ENCODE peak calls at places on chromosomes 3 and 15, in five cellular contexts. One of them, this sample, is unnamed.

GRCh38 chr15:82862886-82863285 is 53.5 kb downstream of the WHAMM start:
- DNase-seq in IMR-90: no peak
- DNase-seq in K562: no peak
- DNase-seq in SK-N-SH: no peak
- DNase-seq in GM12878: no peak
- DNase-seq in this sample: no peak

GRCh38 chr15:31387483-31388118 is 61.0 kb downstream of the KLF13 start:
- DNase-seq in IMR-90: peak
- DNase-seq in K562: no peak
- DNase-seq in SK-N-SH: peak
- DNase-seq in GM12878: no peak
- DNase-seq in this sample: no peak

GRCh38 chr3:127706312-127706711 is 33.6 kb downstream of the ABTB1 start:
- DNase-seq in IMR-90: no peak
- DNase-seq in K562: no peak
- DNase-seq in SK-N-SH: no peak
- DNase-seq in GM12878: no peak
- DNase-seq in this sample: no peak

GRCh38 chr3:150786791-150787190 is 23.8 kb upstream of the SIAH2 start:
- DNase-seq in IMR-90: no peak
- DNase-seq in K562: no peak
- DNase-seq in SK-N-SH: no peak
- DNase-seq in GM12878: no peak
- DNase-seq in this sample: no peak

GRCh38 chr15:39265261-39265660 is 315.6 kb upstream of the THBS1 start:
- DNase-seq in IMR-90: no peak
- DNase-seq in K562: no peak
- DNase-seq in SK-N-SH: no peak
- DNase-seq in GM12878: no peak
- DNase-seq in this sample: no peak

GRCh38 chr15:36361351-36361870 is 218.0 kb upstream of the CDIN1 start:
- DNase-seq in IMR-90: peak
- DNase-seq in K562: no peak
- DNase-seq in SK-N-SH: no peak
- DNase-seq in GM12878: no peak
- DNase-seq in this sample: no peak

GRCh38 chr3:60552581-60552980 is 698.7 kb downstream of the FHIT start:
- DNase-seq in IMR-90: peak
- DNase-seq in K562: no peak
- DNase-seq in SK-N-SH: no peak
- DNase-seq in GM12878: no peak
- DNase-seq in this sample: no peak

GRCh38 chr15:90957105-90957790 is 2.6 kb downstream of the RCCD1 start:
- DNase-seq in IMR-90: peak
- DNase-seq in K562: no peak
- DNase-seq in SK-N-SH: peak
- DNase-seq in GM12878: no peak
- DNase-seq in this sample: no peak

GRCh38 chr15:27746556-27746955 is 352.6 kb downstream of the OCA2 start:
- DNase-seq in IMR-90: no peak
- DNase-seq in K562: no peak
- DNase-seq in SK-N-SH: no peak
- DNase-seq in GM12878: no peak
- DNase-seq in this sample: no peak

GRCh38 chr3:19757773-19758172 is 176.2 kb downstream of the EFHB start:
- DNase-seq in IMR-90: no peak
- DNase-seq in K562: no peak
- DNase-seq in SK-N-SH: no peak
- DNase-seq in GM12878: no peak
- DNase-seq in this sample: peak

GRCh38 chr3:179174898-179175297 is 26.7 kb downstream of the PIK3CA start:
- DNase-seq in IMR-90: no peak
- DNase-seq in K562: no peak
- DNase-seq in SK-N-SH: no peak
- DNase-seq in GM12878: no peak
- DNase-seq in this sample: no peak

GRCh38 chr15:70199601-70200000 is 101.9 kb upstream of the TLE3 start:
- DNase-seq in IMR-90: no peak
- DNase-seq in K562: no peak
- DNase-seq in SK-N-SH: peak
- DNase-seq in GM12878: no peak
- DNase-seq in this sample: no peak

GRCh38 chr3:64332461-64333350 is 107.4 kb upstream of the PRICKLE2 start:
- DNase-seq in IMR-90: peak
- DNase-seq in K562: no peak
- DNase-seq in SK-N-SH: no peak
- DNase-seq in GM12878: no peak
- DNase-seq in this sample: no peak

GRCh38 chr15:77060560-77060959 is 10.3 kb downstream of the TSPAN3 start:
- DNase-seq in IMR-90: peak
- DNase-seq in K562: no peak
- DNase-seq in SK-N-SH: no peak
- DNase-seq in GM12878: no peak
- DNase-seq in this sample: no peak

GRCh38 chr3:33001889-33002288 is 50.4 kb downstream of the CCR4 start:
- DNase-seq in IMR-90: no peak
- DNase-seq in K562: no peak
- DNase-seq in SK-N-SH: no peak
- DNase-seq in GM12878: no peak
- DNase-seq in this sample: no peak

GRCh38 chr3:189773056-189773455 is 141.9 kb downstream of the TP63 start:
- DNase-seq in IMR-90: peak
- DNase-seq in K562: no peak
- DNase-seq in SK-N-SH: no peak
- DNase-seq in GM12878: no peak
- DNase-seq in this sample: peak

GRCh38 chr3:145017959-145018358 is 1046.3 kb downstream of the DIPK2A start:
- DNase-seq in IMR-90: peak
- DNase-seq in K562: no peak
- DNase-seq in SK-N-SH: no peak
- DNase-seq in GM12878: no peak
- DNase-seq in this sample: no peak

DNA sequence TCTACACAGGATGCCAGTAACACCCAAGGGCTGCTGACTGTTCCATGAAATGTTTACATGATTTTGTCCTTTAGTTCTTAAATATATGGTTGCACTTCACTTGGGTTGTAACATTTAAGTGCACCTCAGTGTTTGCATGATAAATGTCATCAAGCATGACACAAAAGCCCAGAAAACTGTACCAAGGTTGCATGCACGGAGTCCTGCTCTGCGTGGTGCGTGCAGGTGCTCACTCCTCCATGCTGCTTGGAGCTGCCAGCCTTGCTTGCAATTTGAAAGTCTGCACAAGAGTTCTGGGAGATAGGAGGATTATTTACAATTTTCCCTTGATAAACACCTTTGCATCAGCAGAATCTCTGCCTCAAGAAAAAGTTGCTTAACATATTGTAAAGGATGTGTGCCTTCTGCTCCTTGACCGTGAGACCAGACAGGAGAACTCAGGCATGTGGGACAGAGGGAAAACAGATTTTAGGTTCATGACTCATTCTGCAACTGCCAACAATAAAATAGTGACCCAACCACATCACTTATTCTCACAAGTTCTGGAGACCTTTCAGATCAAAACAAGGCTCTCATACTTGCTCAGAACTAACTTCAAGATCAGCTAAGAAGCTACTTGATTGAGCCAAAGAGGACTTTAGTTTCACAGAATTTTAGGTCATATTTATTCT is 128.3 kb upstream of the ZBED2 start:
- DNase-seq in IMR-90: peak
- DNase-seq in K562: no peak
- DNase-seq in SK-N-SH: no peak
- DNase-seq in GM12878: no peak
- DNase-seq in this sample: no peak
- TF ChIP-seq RCOR1 in IMR-90: no peak
- TF ChIP-seq RCOR1 in K562: no peak
- TF ChIP-seq RCOR1 in SK-N-SH: no peak
- TF ChIP-seq RCOR1 in GM12878: no peak
- TF ChIP-seq RCOR1 in this sample: no peak

DNA sequence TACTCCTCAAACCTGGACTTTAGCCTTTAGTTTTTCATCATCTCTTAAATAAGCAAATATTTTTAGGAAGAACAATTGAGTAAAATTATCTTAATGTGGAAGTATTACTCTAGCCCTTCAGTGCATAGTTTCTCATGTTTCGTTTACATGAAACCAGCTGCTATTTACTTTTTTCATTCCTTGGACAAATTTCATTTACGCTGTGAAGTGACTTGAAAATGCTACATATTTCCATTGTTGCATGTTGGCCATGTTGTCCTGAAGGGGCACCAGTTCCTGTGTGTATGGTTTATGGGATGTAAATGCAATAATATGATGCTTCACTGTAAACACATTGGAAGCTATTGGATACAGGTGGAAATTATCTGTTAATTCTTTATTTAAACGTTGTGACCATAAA is 49.9 kb downstream of the SLC25A26 start:
- DNase-seq in IMR-90: peak
- DNase-seq in K562: no peak
- DNase-seq in SK-N-SH: no peak
- DNase-seq in GM12878: no peak
- DNase-seq in this sample: no peak
- TF ChIP-seq RCOR1 in IMR-90: no peak
- TF ChIP-seq RCOR1 in K562: no peak
- TF ChIP-seq RCOR1 in SK-N-SH: no peak
- TF ChIP-seq RCOR1 in GM12878: no peak
- TF ChIP-seq RCOR1 in this sample: no peak

DNA sequence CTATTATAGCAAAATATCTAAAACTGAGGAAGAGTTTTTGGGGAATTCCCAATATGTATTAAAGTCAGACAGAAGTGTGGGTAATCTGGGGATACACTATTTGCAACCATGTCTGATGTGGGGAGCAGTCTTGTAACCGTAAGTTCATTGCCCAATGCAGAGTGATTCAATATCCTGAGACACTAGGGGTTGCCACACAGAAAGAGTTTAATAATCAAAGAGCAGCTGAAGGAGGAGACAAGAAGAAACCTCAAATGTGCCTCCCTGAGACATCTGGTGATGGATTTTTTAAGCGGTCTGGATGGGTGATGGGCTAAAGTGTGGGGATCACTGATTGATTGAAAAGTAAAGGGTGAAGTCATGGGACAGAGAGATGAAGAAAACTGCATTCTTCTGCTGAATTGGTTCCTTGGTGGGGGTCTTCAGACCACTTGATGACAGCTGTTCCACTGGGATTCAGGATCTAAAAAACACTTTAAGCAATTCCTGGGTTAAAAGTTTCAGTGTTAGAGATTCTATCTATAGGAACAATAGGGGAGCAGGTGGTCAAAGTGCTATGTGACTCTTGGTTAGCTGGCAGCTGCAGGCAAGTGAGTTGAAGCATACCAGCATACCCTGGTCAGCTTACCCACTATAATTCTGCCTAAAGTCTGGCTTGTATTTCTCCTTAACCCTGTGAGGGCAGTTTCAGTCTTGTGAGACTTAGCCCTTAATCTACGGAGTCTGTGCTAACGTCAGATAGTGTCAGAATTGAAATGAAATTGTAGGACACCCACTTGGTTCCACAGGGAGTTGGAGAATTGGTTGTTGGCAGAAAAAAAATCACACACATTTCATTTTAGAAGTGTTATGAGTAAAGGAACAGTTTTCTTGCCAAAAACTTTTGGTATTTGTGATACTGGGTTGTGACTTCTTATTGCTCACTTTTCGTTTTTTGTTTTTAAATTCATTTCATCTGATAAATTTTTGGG is 425.8 kb upstream of the TGFBR2 start:
- DNase-seq in IMR-90: no peak
- DNase-seq in K562: no peak
- DNase-seq in SK-N-SH: no peak
- DNase-seq in GM12878: no peak
- DNase-seq in this sample: no peak
- TF ChIP-seq RCOR1 in IMR-90: no peak
- TF ChIP-seq RCOR1 in K562: no peak
- TF ChIP-seq RCOR1 in SK-N-SH: no peak
- TF ChIP-seq RCOR1 in GM12878: no peak
- TF ChIP-seq RCOR1 in this sample: no peak

GRCh38 chr3:42747581-42747980 is 25.5 kb downstream of the CCDC13 start:
- DNase-seq in IMR-90: no peak
- DNase-seq in K562: no peak
- DNase-seq in SK-N-SH: no peak
- DNase-seq in GM12878: no peak
- DNase-seq in this sample: no peak
- TF ChIP-seq RCOR1 in IMR-90: no peak
- TF ChIP-seq RCOR1 in K562: no peak
- TF ChIP-seq RCOR1 in SK-N-SH: no peak
- TF ChIP-seq RCOR1 in GM12878: no peak
- TF ChIP-seq RCOR1 in this sample: no peak

GRCh38 chr15:63027646-63028045 is 14.9 kb upstream of the TPM1 start:
- DNase-seq in IMR-90: no peak
- DNase-seq in K562: no peak
- DNase-seq in SK-N-SH: no peak
- DNase-seq in GM12878: no peak
- DNase-seq in this sample: no peak

GRCh38 chr15:63029701-63030100 is 12.8 kb upstream of the TPM1 start:
- DNase-seq in IMR-90: no peak
- DNase-seq in K562: no peak
- DNase-seq in SK-N-SH: no peak
- DNase-seq in GM12878: no peak
- DNase-seq in this sample: no peak

GRCh38 chr15:63028442-63029110 is 14.0 kb upstream of the TPM1 start:
- DNase-seq in IMR-90: no peak
- DNase-seq in K562: no peak
- DNase-seq in SK-N-SH: no peak
- DNase-seq in GM12878: no peak
- DNase-seq in this sample: no peak

GRCh38 chr15:63034568-63034967 is 8.0 kb upstream of the TPM1 start:
- DNase-seq in IMR-90: no peak
- DNase-seq in K562: no peak
- DNase-seq in SK-N-SH: no peak
- DNase-seq in GM12878: no peak
- DNase-seq in this sample: no peak

GRCh38 chr15:63030101-63030528 is 12.4 kb upstream of the TPM1 start:
- DNase-seq in IMR-90: peak
- DNase-seq in K562: no peak
- DNase-seq in SK-N-SH: no peak
- DNase-seq in GM12878: no peak
- DNase-seq in this sample: no peak
- TF ChIP-seq RCOR1 in IMR-90: no peak
- TF ChIP-seq RCOR1 in K562: no peak
- TF ChIP-seq RCOR1 in SK-N-SH: no peak
- TF ChIP-seq RCOR1 in GM12878: no peak
- TF ChIP-seq RCOR1 in this sample: no peak

This sample was measured in A549.